ENCODE peak calls at places on chromosomes 5 and 9, in nine cellular contexts. K, A, B, O, U, D, N, W and I are unnamed samples.
A peak's percentile ranks its signal among the peaks of the same experiment; 100 is the strongest.

GRCh38 chr9:133237271-133237731 is 28.3 kb upstream of the OBP2B start:
- DNase-seq in K (peak; percentile 62), A (peak; percentile 14), B (no peak), O (no peak), U (no peak), D (peak; percentile 69), N (no peak), W (no peak), I (no peak)

GRCh38 chr5:179265529-179266290 is 79.6 kb downstream of the ADAMTS2 start:
- DNase-seq in K (peak; percentile 99), A (peak; percentile 98), B (no peak), O (peak; percentile 97), U (no peak), D (peak; percentile 99), N (peak; percentile 64), W (peak; percentile 33), I (no peak)

GRCh38 chr9:127980056-127980705 is 608 bp downstream of the EEIG1 start:
- DNase-seq in K (no peak), A (no peak), B (no peak), O (peak; percentile 28), U (peak; percentile 45), D (no peak), N (peak; percentile 72), W (peak; percentile 63), I (no peak)

GRCh38 chr5:9170026-9170425 is 375.8 kb downstream of the SEMA5A start:
- DNase-seq in K (no peak), A (no peak), B (no peak), O (no peak), U (no peak), D (no peak), N (no peak), W (no peak), I (no peak)

GRCh38 chr5:137305971-137306592 is 193.0 kb downstream of the SPOCK1 start:
- DNase-seq in K (no peak), A (no peak), B (no peak), O (no peak), U (no peak), D (no peak), N (no peak), W (no peak), I (no peak)

GRCh38 chr9:93302586-93303257 is 118.8 kb downstream of the WNK2 start:
- DNase-seq in K (peak; percentile 21), A (peak; percentile 56), B (peak; percentile 64), O (peak; percentile 85), U (peak; percentile 37), D (peak; percentile 72), N (peak; percentile 69), W (peak; percentile 72), I (no peak)

GRCh38 chr5:37715361-37715760 is 124.5 kb downstream of the GDNF start:
- DNase-seq in K (no peak), A (no peak), B (no peak), O (no peak), U (no peak), D (no peak), N (no peak), W (no peak), I (no peak)

GRCh38 chr9:254516-254915 is 39.9 kb downstream of the DOCK8 start:
- DNase-seq in K (no peak), A (no peak), B (no peak), O (no peak), U (no peak), D (no peak), N (no peak), W (no peak), I (no peak)

GRCh38 chr5:168691891-168692290 is 112.7 kb upstream of the PANK3 start:
- DNase-seq in K (no peak), A (no peak), B (no peak), O (no peak), U (no peak), D (no peak), N (no peak), W (no peak), I (no peak)

GRCh38 chr5:102539598-102539997 is 40.8 kb upstream of the SLCO6A1 start:
- DNase-seq in K (no peak), A (no peak), B (no peak), O (no peak), U (no peak), D (no peak), N (no peak), W (no peak), I (no peak)

GRCh38 chr9:128928624-128929023 is 7.8 kb downstream of the PHYHD1 start:
- DNase-seq in K (no peak), A (no peak), B (no peak), O (no peak), U (no peak), D (no peak), N (no peak), W (no peak), I (no peak)

GRCh38 chr9:133114886-133115603 is 6.0 kb downstream of the RALGDS start:
- DNase-seq in K (no peak), A (no peak), B (peak; percentile 10), O (no peak), U (no peak), D (no peak), N (peak; percentile 23), W (no peak), I (no peak)

GRCh38 chr5:17879276-17879675 is 245.0 kb downstream of the TAF11L14 start:
- DNase-seq in K (no peak), A (no peak), B (peak; percentile 64), O (no peak), U (no peak), D (no peak), N (no peak), W (no peak), I (no peak)

GRCh38 chr5:154653764-154654483 is 101.3 kb upstream of the LARP1 start:
- DNase-seq in K (no peak), A (no peak), B (no peak), O (no peak), U (no peak), D (no peak), N (peak; percentile 14), W (no peak), I (no peak)

GRCh38 chr5:116135344-116135743 is 50.5 kb downstream of the COMMD10 start:
- DNase-seq in K (no peak), A (no peak), B (peak; percentile 57), O (no peak), U (no peak), D (no peak), N (no peak), W (no peak), I (no peak)

GRCh38 chr5:118906932-118907331 is 81.4 kb downstream of the DTWD2 start:
- DNase-seq in K (no peak), A (no peak), B (no peak), O (no peak), U (no peak), D (no peak), N (no peak), W (no peak), I (no peak)

GRCh38 chr5:65481171-65481575 is 547 bp downstream of the ADAMTS6 start:
- DNase-seq in K (no peak), A (peak; percentile 48), B (no peak), O (no peak), U (no peak), D (peak; percentile 37), N (no peak), W (no peak), I (no peak)

GRCh38 chr9:94167055-94167346 is 82.7 kb downstream of the PTPDC1 start:
- DNase-seq in K (no peak), A (no peak), B (no peak), O (no peak), U (no peak), D (no peak), N (no peak), W (no peak), I (no peak)

GRCh38 chr5:172336264-172336663 is 52.7 kb upstream of the UBTD2 start:
- DNase-seq in K (no peak), A (no peak), B (no peak), O (no peak), U (no peak), D (no peak), N (no peak), W (no peak), I (no peak)

GRCh38 chr5:13107553-13107952 is 836.9 kb downstream of the DNAH5 start:
- DNase-seq in K (no peak), A (no peak), B (no peak), O (no peak), U (no peak), D (no peak), N (no peak), W (no peak), I (no peak)

GRCh38 chr9:85041737-85042136 is 372.2 kb downstream of the NTRK2 start:
- DNase-seq in K (no peak), A (no peak), B (no peak), O (no peak), U (no peak), D (no peak), N (no peak), W (no peak), I (no peak)

GRCh38 chr5:36040651-36041536 is 25.8 kb downstream of the UGT3A2 start:
- DNase-seq in K (no peak), A (no peak), B (no peak), O (no peak), U (no peak), D (no peak), N (no peak), W (no peak), I (peak; percentile 98)

GRCh38 chr5:16178745-16179372 is 732 bp downstream of the MARCHF11 start:
- DNase-seq in K (peak; percentile 10), A (peak; percentile 50), B (no peak), O (peak; percentile 73), U (no peak), D (peak; percentile 68), N (peak; percentile 84), W (peak; percentile 96), I (peak; percentile 20)

GRCh38 chr5:105836263-105836662 is 1834.5 kb downstream of the EFNA5 start:
- DNase-seq in K (peak; percentile 87), A (peak; percentile 74), B (no peak), O (no peak), U (no peak), D (peak; percentile 47), N (no peak), W (no peak), I (no peak)

GRCh38 chr9:18606831-18607230 is 132.9 kb downstream of the ADAMTSL1 start:
- DNase-seq in K (peak; percentile 41), A (peak; percentile 83), B (no peak), O (no peak), U (no peak), D (peak; percentile 53), N (no peak), W (peak; percentile 14), I (no peak)

GRCh38 chr5:167906209-167906853 is 385.1 kb upstream of the WWC1 start:
- DNase-seq in K (no peak), A (no peak), B (no peak), O (no peak), U (no peak), D (no peak), N (no peak), W (peak; percentile 21), I (no peak)

GRCh38 chr9:126681336-126681735 is 67.6 kb downstream of the LMX1B start:
- DNase-seq in K (no peak), A (no peak), B (no peak), O (no peak), U (no peak), D (no peak), N (no peak), W (peak; percentile 51), I (no peak)

GRCh38 chr5:81665795-81666194 is 85.1 kb downstream of the SSBP2 start:
- DNase-seq in K (no peak), A (no peak), B (no peak), O (no peak), U (no peak), D (no peak), N (no peak), W (no peak), I (peak; percentile 21)

GRCh38 chr5:102608414-102608813 is 109.6 kb upstream of the SLCO6A1 start:
- DNase-seq in K (no peak), A (no peak), B (no peak), O (no peak), U (no peak), D (no peak), N (no peak), W (no peak), I (no peak)

GRCh38 chr9:72292184-72292787 is 72.7 kb downstream of the ZFAND5 start:
- DNase-seq in K (peak; percentile 33), A (peak; percentile 78), B (peak; percentile 56), O (peak; percentile 13), U (no peak), D (peak; percentile 72), N (no peak), W (no peak), I (peak; percentile 27)

GRCh38 chr5:169610606-169611005 is 26.5 kb upstream of the DOCK2 start:
- DNase-seq in K (no peak), A (no peak), B (no peak), O (no peak), U (no peak), D (peak; percentile 18), N (no peak), W (no peak), I (no peak)